ENCODE peak calls at places on chromosomes 5 and 9, in five cellular contexts. One of them, this sample, is unnamed.

GRCh38 chr5:109373932-109374331 is 35.8 kb downstream of the PJA2 start:
- DNase-seq in OCI-LY7: no peak
- DNase-seq in GM12865: no peak
- DNase-seq in fibroblast of lung: no peak
- DNase-seq in IMR-90: no peak
- DNase-seq in this sample: no peak

GRCh38 chr5:106269252-106269843 is 1401.4 kb downstream of the EFNA5 start:
- DNase-seq in OCI-LY7: peak; percentile 18
- DNase-seq in GM12865: peak; percentile 24
- DNase-seq in fibroblast of lung: peak; percentile 65
- DNase-seq in IMR-90: peak; percentile 57
- DNase-seq in this sample: peak; percentile 24

GRCh38 chr5:39201160-39201794 is 18.1 kb downstream of the FYB1 start:
- DNase-seq in OCI-LY7: no peak
- DNase-seq in GM12865: no peak
- DNase-seq in fibroblast of lung: no peak
- DNase-seq in IMR-90: no peak
- DNase-seq in this sample: no peak

GRCh38 chr9:36280989-36281388 is 22.7 kb upstream of the GNE start:
- DNase-seq in OCI-LY7: no peak
- DNase-seq in GM12865: no peak
- DNase-seq in fibroblast of lung: no peak
- DNase-seq in IMR-90: no peak
- DNase-seq in this sample: no peak

GRCh38 chr5:12110629-12111028 is 206.4 kb upstream of the CTNND2 start:
- DNase-seq in OCI-LY7: no peak
- DNase-seq in GM12865: no peak
- DNase-seq in fibroblast of lung: no peak
- DNase-seq in IMR-90: no peak
- DNase-seq in this sample: no peak

GRCh38 chr5:39892708-39893107 is 467.9 kb upstream of the DAB2 start:
- DNase-seq in OCI-LY7: no peak
- DNase-seq in GM12865: no peak
- DNase-seq in fibroblast of lung: no peak
- DNase-seq in IMR-90: no peak
- DNase-seq in this sample: no peak

GRCh38 chr9:21323091-21323490 is 12.1 kb downstream of the KLHL9 start:
- DNase-seq in OCI-LY7: no peak
- DNase-seq in GM12865: no peak
- DNase-seq in fibroblast of lung: no peak
- DNase-seq in IMR-90: no peak
- DNase-seq in this sample: no peak

GRCh38 chr5:38208782-38209378 is 49.5 kb upstream of the EGFLAM start:
- DNase-seq in OCI-LY7: peak; percentile 16
- DNase-seq in GM12865: peak; percentile 34
- DNase-seq in fibroblast of lung: peak; percentile 51
- DNase-seq in IMR-90: peak; percentile 31
- DNase-seq in this sample: peak; percentile 7

GRCh38 chr5:150638488-150639316 is 1.8 kb upstream of the SYNPO start:
- DNase-seq in OCI-LY7: no peak
- DNase-seq in GM12865: no peak
- DNase-seq in fibroblast of lung: no peak
- DNase-seq in IMR-90: no peak
- DNase-seq in this sample: no peak

GRCh38 chr5:56350595-56351170 is 117.6 kb upstream of the ANKRD55 start:
- DNase-seq in OCI-LY7: no peak
- DNase-seq in GM12865: no peak
- DNase-seq in fibroblast of lung: peak; percentile 83
- DNase-seq in IMR-90: peak; percentile 96
- DNase-seq in this sample: peak; percentile 81

GRCh38 chr5:74042559-74043357 is 416.8 kb downstream of the ARHGEF28 start:
- DNase-seq in OCI-LY7: no peak
- DNase-seq in GM12865: no peak
- DNase-seq in fibroblast of lung: peak; percentile 72
- DNase-seq in IMR-90: peak; percentile 81
- DNase-seq in this sample: no peak

GRCh38 chr5:151038292-151038745 is 17.9 kb downstream of the GPX3 start:
- DNase-seq in OCI-LY7: no peak
- DNase-seq in GM12865: no peak
- DNase-seq in fibroblast of lung: no peak
- DNase-seq in IMR-90: no peak
- DNase-seq in this sample: no peak

GRCh38 chr5:11046160-11046559 is 285.1 kb upstream of the DAP start:
- DNase-seq in OCI-LY7: no peak
- DNase-seq in GM12865: peak; percentile 45
- DNase-seq in fibroblast of lung: peak; percentile 18
- DNase-seq in IMR-90: peak; percentile 18
- DNase-seq in this sample: no peak

GRCh38 chr5:145903113-145903512 is 30.3 kb upstream of the GRXCR2 start:
- DNase-seq in OCI-LY7: peak; percentile 6
- DNase-seq in GM12865: no peak
- DNase-seq in fibroblast of lung: no peak
- DNase-seq in IMR-90: no peak
- DNase-seq in this sample: no peak
- TF ChIP-seq CTCF in OCI-LY7: peak; percentile 46
- TF ChIP-seq CTCF in GM12865: peak; percentile 20
- TF ChIP-seq CTCF in fibroblast of lung: no peak
- TF ChIP-seq CTCF in IMR-90: peak; percentile 9
- TF ChIP-seq CTCF in this sample: peak; percentile 30

GRCh38 chr5:54524082-54524481 is 6.5 kb downstream of the SNX18 start:
- DNase-seq in OCI-LY7: no peak
- DNase-seq in GM12865: no peak
- DNase-seq in fibroblast of lung: no peak
- DNase-seq in IMR-90: no peak
- DNase-seq in this sample: no peak
- H3K4me3 ChIP-seq in OCI-LY7: no peak overlapping the region
- H3K4me3 ChIP-seq in GM12865: no peak overlapping the region
- H3K4me3 ChIP-seq in fibroblast of lung: no peak overlapping the region
- H3K4me3 ChIP-seq in IMR-90: peak overlapping the region; percentile 10
- H3K4me3 ChIP-seq in this sample: no peak overlapping the region

GRCh38 chr5:82597437-82597836 is 319.3 kb upstream of the RPS23 start:
- DNase-seq in OCI-LY7: no peak
- DNase-seq in GM12865: no peak
- DNase-seq in fibroblast of lung: no peak
- DNase-seq in IMR-90: no peak
- DNase-seq in this sample: no peak
- TF ChIP-seq CTCF in OCI-LY7: peak; percentile 51
- TF ChIP-seq CTCF in GM12865: peak; percentile 18
- TF ChIP-seq CTCF in fibroblast of lung: no peak
- TF ChIP-seq CTCF in IMR-90: no peak
- TF ChIP-seq CTCF in this sample: peak; percentile 31

DNA sequence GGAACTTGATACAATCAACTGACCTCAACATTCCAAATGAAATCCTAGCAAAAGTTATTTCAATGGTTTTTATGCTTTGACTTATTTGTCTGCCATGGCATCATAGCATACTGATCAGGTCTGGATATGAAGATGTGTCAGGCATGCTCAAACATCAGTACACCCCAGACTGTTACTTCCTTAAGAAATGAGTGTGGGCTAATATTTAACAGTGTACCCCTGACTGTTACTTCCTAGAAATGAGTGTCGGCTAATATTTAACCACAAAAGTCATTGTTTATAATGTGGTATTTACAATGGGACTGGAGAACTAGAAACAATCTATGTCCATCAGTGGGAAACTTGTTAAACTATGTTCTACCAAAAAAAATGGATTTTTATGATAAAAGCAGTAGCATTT is 38.1 kb upstream of the HNRNPA0 start:
- DNase-seq in OCI-LY7: no peak
- DNase-seq in GM12865: no peak
- DNase-seq in fibroblast of lung: no peak
- DNase-seq in IMR-90: no peak
- DNase-seq in this sample: no peak
- H3K4me3 ChIP-seq in OCI-LY7: no peak overlapping the region
- H3K4me3 ChIP-seq in GM12865: no peak overlapping the region
- H3K4me3 ChIP-seq in fibroblast of lung: no peak overlapping the region
- H3K4me3 ChIP-seq in IMR-90: no peak overlapping the region
- H3K4me3 ChIP-seq in this sample: no peak overlapping the region

This sample was measured in HFF-Myc.